ENCODE peak calls at places on chromosomes 12 and 14, in nine cellular contexts. N, C, I, K, R, F, E, W and M are unnamed samples.

GRCh38 chr14:22432348-22432976 is 156.6 kb downstream of the DAD1 start:
- DNase-seq in I (peak; percentile 13), C (peak; percentile 96), N (peak; percentile 81), F (peak; percentile 97), E (peak; percentile 67), R (no peak), K (peak; percentile 56), W (peak; percentile 69), M (peak; percentile 92)

GRCh38 chr14:95431199-95432145 is 85.0 kb downstream of the SYNE3 start:
- DNase-seq in W (no peak), N (no peak), K (peak; percentile 43), R (no peak), F (peak; percentile 44), I (no peak), C (no peak), E (peak; percentile 18), M (no peak)

GRCh38 chr12:13504736-13505135 is 308.2 kb downstream of the EMP1 start:
- DNase-seq in W (no peak), K (no peak), R (no peak), N (no peak), C (no peak), E (no peak), I (no peak), F (no peak), M (no peak)

GRCh38 chr12:42090899-42091298 is 53.8 kb downstream of the GXYLT1 start:
- DNase-seq in C (peak; percentile 23), R (no peak), W (peak; percentile 23), F (peak; percentile 64), K (no peak), E (no peak), I (no peak), N (peak; percentile 34), M (no peak)

GRCh38 chr14:38256358-38256840 is 506 bp upstream of the CLEC14A start:
- DNase-seq in I (no peak), R (no peak), C (no peak), F (no peak), N (no peak), K (no peak), E (peak; percentile 8), W (peak; percentile 14), M (no peak)

GRCh38 chr12:3022961-3023360 is 54.2 kb upstream of the TSPAN9 start:
- DNase-seq in K (no peak), E (no peak), I (no peak), F (no peak), R (no peak), W (no peak), C (no peak), N (no peak), M (no peak)

GRCh38 chr12:132352896-132353800 is 23.8 kb upstream of the GALNT9 start:
- DNase-seq in K (peak; percentile 45), F (no peak), I (no peak), W (no peak), E (no peak), C (no peak), R (no peak), N (no peak), M (no peak)

GRCh38 chr12:1429980-1430379 is 164.4 kb downstream of the FBXL14 start:
- DNase-seq in W (peak; percentile 73), C (peak; percentile 11), I (no peak), R (no peak), N (peak; percentile 88), K (peak; percentile 92), E (no peak), F (peak; percentile 56), M (peak; percentile 46)

GRCh38 chr12:30457621-30458289 is 237.9 kb downstream of the IPO8 start:
- DNase-seq in E (no peak), W (peak; percentile 62), R (no peak), I (peak; percentile 75), N (peak; percentile 84), F (peak; percentile 88), C (peak; percentile 23), K (peak; percentile 62), M (no peak)

GRCh38 chr12:90896164-90896563 is 58.8 kb downstream of the CCER1 start:
- DNase-seq in C (peak; percentile 27), W (peak; percentile 62), K (no peak), R (no peak), E (no peak), F (peak; percentile 73), N (peak; percentile 74), I (peak; percentile 18), M (peak; percentile 19)

GRCh38 chr12:46357438-46358324 is 14.9 kb downstream of the SLC38A2 start:
- DNase-seq in I (peak; percentile 84), W (peak; percentile 73), E (no peak), F (peak; percentile 39), N (peak; percentile 75), R (no peak), C (no peak), K (peak; percentile 55), M (peak; percentile 53)

GRCh38 chr12:51926718-51927117 is 19.4 kb downstream of the ACVRL1 start:
- DNase-seq in N (no peak), E (peak; percentile 75), F (peak; percentile 69), K (peak; percentile 65), I (peak; percentile 48), C (no peak), W (no peak), R (peak; percentile 53), M (no peak)

GRCh38 chr14:92507174-92507768 is 6.3 kb upstream of the RIN3 start:
- DNase-seq in K (peak; percentile 65), C (no peak), N (no peak), E (no peak), I (peak; percentile 33), F (peak; percentile 77), W (no peak), R (peak; percentile 9), M (no peak)

GRCh38 chr14:58215191-58215914 is 15.4 kb downstream of the ACTR10 start:
- DNase-seq in K (no peak), I (no peak), C (no peak), F (no peak), E (no peak), R (no peak), W (no peak), N (no peak), M (no peak)

GRCh38 chr14:100049220-100049619 is 16.0 kb upstream of the EVL start:
- DNase-seq in C (no peak), I (no peak), W (no peak), N (peak; percentile 80), F (no peak), R (no peak), K (peak; percentile 38), E (no peak), M (no peak)

GRCh38 chr14:70170976-70171375 is 17.8 kb downstream of the SLC8A3 start:
- DNase-seq in C (no peak), W (no peak), R (no peak), E (no peak), F (no peak), K (no peak), I (no peak), N (no peak), M (no peak)

GRCh38 chr14:63705561-63706070 is 22.2 kb downstream of the SGPP1 start:
- DNase-seq in N (no peak), K (no peak), E (no peak), R (no peak), C (no peak), I (no peak), W (no peak), F (no peak), M (no peak)

GRCh38 chr12:108821407-108822397 is 35.7 kb downstream of the SSH1 start:
- DNase-seq in N (peak; percentile 49), E (no peak), K (peak; percentile 97), W (no peak), I (no peak), C (no peak), R (no peak), F (no peak), M (no peak)

GRCh38 chr14:34536951-34537676 is 2.4 kb downstream of the EAPP start:
- DNase-seq in R (no peak), W (no peak), K (no peak), E (no peak), N (no peak), C (peak; percentile 64), I (no peak), F (no peak), M (no peak)

GRCh38 chr12:131827961-131828534 is at the start of gene MMP17:
- DNase-seq in N (peak; percentile 64), F (peak; percentile 79), I (no peak), K (peak; percentile 90), W (no peak), R (peak; percentile 23), C (no peak), E (peak; percentile 68), M (no peak)

GRCh38 chr14:24095196-24096068 is 1.3 kb downstream of the PCK2 start:
- DNase-seq in E (peak; percentile 43), F (no peak), C (no peak), R (no peak), W (no peak), K (peak; percentile 90), N (peak; percentile 46), I (no peak), M (peak; percentile 38)
- H3K4me3 ChIP-seq in E (peak overlapping the region; percentile 39), F (peak overlapping the region; percentile 83), C (peak overlapping the region; percentile 73), R (peak overlapping the region; percentile 62), W (peak overlapping the region; percentile 64), K (peak overlapping the region; percentile 92), N (peak overlapping the region; percentile 82), I (peak overlapping the region; percentile 96), M (peak overlapping the region; percentile 89)

DNA sequence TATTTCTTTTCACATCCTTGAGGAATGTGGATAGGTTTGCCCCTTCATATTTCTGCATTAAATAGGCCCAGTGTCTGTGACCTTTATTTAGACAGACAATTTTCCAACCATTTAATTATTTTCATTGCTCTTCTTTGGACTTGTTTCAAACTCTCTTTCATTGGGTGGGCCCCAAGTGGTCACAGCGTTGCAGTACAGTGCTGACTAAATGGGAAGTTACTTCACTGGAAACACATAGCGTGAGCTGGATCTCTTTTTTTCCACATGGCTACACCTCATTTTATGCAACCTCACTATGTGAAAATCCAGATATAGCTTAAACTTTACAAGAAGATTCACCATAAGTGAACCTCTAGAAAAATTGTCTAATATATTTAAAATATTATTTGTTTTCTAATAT is 438.9 kb downstream of the ADAMTS20 start:
- DNase-seq in C (no peak), F (no peak), N (no peak), K (peak; percentile 9), I (no peak), E (no peak), W (peak; percentile 72), R (no peak), M (peak; percentile 29)
- TF ChIP-seq CTCF in C (peak; percentile 26), F (no peak), N (peak; percentile 20), K (no peak), I (peak; percentile 11), E (no peak), W (peak; percentile 39), R (no peak), M (peak; percentile 20)

GRCh38 chr12:67223225-67223624 is 45.9 kb upstream of the CAND1 start:
- DNase-seq in F (no peak), K (no peak), I (no peak), W (no peak), C (no peak), E (no peak), R (no peak), N (no peak), M (no peak)
- H3K4me3 ChIP-seq in F (no peak overlapping the region), K (no peak overlapping the region), I (no peak overlapping the region), W (no peak overlapping the region), C (no peak overlapping the region), E (no peak overlapping the region), R (no peak overlapping the region), N (no peak overlapping the region), M (no peak overlapping the region)

DNA sequence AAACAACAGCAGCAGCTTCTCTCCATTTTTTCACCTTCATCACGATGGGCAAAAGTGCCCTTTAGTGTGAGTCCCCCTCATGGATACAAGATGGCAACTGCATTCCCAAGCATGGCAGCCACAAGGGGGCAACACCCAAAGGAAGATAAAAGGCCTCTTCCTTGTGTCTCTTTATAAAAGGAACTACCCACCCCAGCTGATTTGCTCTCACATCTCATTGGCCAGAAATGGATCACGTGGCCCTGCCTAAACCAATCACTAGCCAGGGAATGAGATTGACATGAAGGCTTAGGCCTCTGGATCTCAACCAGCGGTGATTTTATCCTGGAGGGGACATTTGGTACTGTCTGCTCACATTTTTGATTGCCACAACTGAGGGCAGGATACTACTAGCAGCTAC is 21.9 kb upstream of the IFT81 start:
- DNase-seq in E (peak; percentile 15), N (peak; percentile 44), C (peak; percentile 19), R (peak; percentile 43), I (peak; percentile 94), W (no peak), F (peak; percentile 97), K (peak; percentile 87), M (no peak)
- TF ChIP-seq CTCF in E (no peak), N (peak; percentile 27), C (peak; percentile 41), R (peak; percentile 32), I (peak; percentile 78), W (peak; percentile 43), F (peak; percentile 94), K (peak; percentile 74), M (peak; percentile 67)